ENCODE peak calls at places on chromosomes 11 and 22, in ten cellular contexts. U is DND-41, A is right lobe of liver, J is SJCRH30, O is ovary, D is astrocyte, N is heart left ventricle, T is HCT116, Z is OCI-LY7, Q is iPS DF 6.9. L is an unnamed sample.

GRCh38 chr11:8059571-8060011 is 21.4 kb upstream of the TUB start:
- DNase-seq in A (peak; percentile 41), J (no peak), U (no peak), D (no peak), Q (no peak), T (no peak), Z (no peak), O (no peak), N (no peak), L (no peak)

GRCh38 chr11:94639901-94640721 is 72.9 kb downstream of the PIWIL4 start:
- DNase-seq in D (no peak), T (peak; percentile 53), Z (no peak), U (no peak), O (no peak), A (no peak), N (no peak), J (no peak), Q (no peak), L (no peak)

GRCh38 chr11:76233936-76234703 is 27.8 kb upstream of the WNT11 start:
- DNase-seq in Q (no peak), A (peak; percentile 55), U (no peak), J (peak; percentile 64), D (peak; percentile 30), N (peak; percentile 71), Z (peak; percentile 83), T (no peak), O (peak; percentile 60), L (peak; percentile 62)

GRCh38 chr11:64007160-64007628 is 21.0 kb downstream of the OTUB1 start:
- DNase-seq in J (peak; percentile 83), O (no peak), Q (no peak), U (no peak), Z (no peak), D (no peak), N (no peak), T (no peak), A (no peak), L (no peak)

GRCh38 chr11:126352934-126353801 is 2.3 kb upstream of the ST3GAL4 start:
- DNase-seq in T (no peak), U (peak; percentile 29), Z (peak; percentile 63), D (peak; percentile 65), J (no peak), Q (no peak), A (no peak), N (no peak), O (no peak), L (no peak)

GRCh38 chr11:21861314-21861713 is 331.6 kb upstream of the ANO5 start:
- DNase-seq in Z (no peak), T (no peak), J (no peak), N (no peak), O (no peak), A (no peak), D (no peak), Q (no peak), U (no peak), L (no peak)

GRCh38 chr11:12465332-12465731 is 88.0 kb downstream of the PARVA start:
- DNase-seq in N (no peak), D (no peak), A (no peak), O (no peak), Z (no peak), Q (no peak), U (no peak), J (no peak), T (no peak), L (no peak)

GRCh38 chr22:50403701-50404101 is 60.6 kb downstream of the PPP6R2 start:
- DNase-seq in J (peak; percentile 74), U (no peak), Q (no peak), Z (no peak), N (peak; percentile 87), O (peak; percentile 23), T (no peak), D (no peak), A (peak; percentile 78), L (peak; percentile 55)

GRCh38 chr11:12167098-12167999 is 57.0 kb downstream of the MICAL2 start:
- DNase-seq in U (no peak), N (no peak), A (no peak), T (peak; percentile 95), Z (no peak), J (no peak), O (no peak), D (peak; percentile 96), Q (no peak), L (no peak)

GRCh38 chr11:104782377-104782754 is 115.9 kb downstream of the CASP12 start:
- DNase-seq in D (no peak), N (no peak), Q (no peak), O (no peak), Z (no peak), J (no peak), A (no peak), T (no peak), U (no peak), L (no peak)

GRCh38 chr11:13339196-13340153 is 61.9 kb downstream of the BMAL1 start:
- DNase-seq in N (no peak), J (peak; percentile 28), A (peak; percentile 84), Z (no peak), D (peak; percentile 98), T (no peak), U (peak; percentile 33), O (peak; percentile 22), Q (no peak), L (no peak)

GRCh38 chr22:37545703-37546435 is 14.4 kb upstream of the CDC42EP1 start:
- DNase-seq in D (peak; percentile 89), O (peak; percentile 99), J (peak; percentile 91), U (no peak), A (peak; percentile 95), N (peak; percentile 96), Q (no peak), T (no peak), Z (no peak), L (peak; percentile 85)

GRCh38 chr11:126720539-126721235 is 279.9 kb downstream of the KIRREL3 start:
- DNase-seq in O (no peak), Q (no peak), U (no peak), J (no peak), Z (no peak), N (no peak), A (no peak), D (no peak), T (no peak), L (no peak)

GRCh38 chr11:108500721-108501120 is 2.5 kb upstream of the POGLUT3 start:
- DNase-seq in U (no peak), Q (no peak), O (no peak), J (no peak), A (no peak), Z (no peak), T (no peak), D (no peak), N (no peak), L (no peak)

GRCh38 chr11:18299724-18300123 is 22.2 kb downstream of the HPS5 start:
- DNase-seq in A (no peak), J (no peak), D (no peak), N (no peak), Z (no peak), U (no peak), O (no peak), T (no peak), Q (no peak), L (no peak)
- H3K27ac ChIP-seq in A (no peak overlapping the region), J (no peak overlapping the region), D (no peak overlapping the region), N (no peak overlapping the region), Z (no peak overlapping the region), U (no peak overlapping the region), O (no peak overlapping the region), T (no peak overlapping the region), Q (no peak overlapping the region), L (no peak overlapping the region)

GRCh38 chr11:9138612-9139579 is 47.5 kb upstream of the SCUBE2 start:
- DNase-seq in J (no peak), O (peak; percentile 38), Z (no peak), N (no peak), U (peak; percentile 21), A (no peak), T (peak; percentile 75), Q (no peak), D (peak; percentile 89), L (peak; percentile 34)
- H3K27ac ChIP-seq in J (no peak overlapping the region), O (no peak overlapping the region), Z (no peak overlapping the region), N (no peak overlapping the region), U (no peak overlapping the region), A (peak overlapping the region; percentile 33), T (peak overlapping the region; percentile 75), Q (no peak overlapping the region), D (peak overlapping the region; percentile 19), L (peak overlapping the region; percentile 68)

GRCh38 chr11:28537822-28538221 is 429.6 kb downstream of the METTL15 start:
- DNase-seq in D (no peak), U (no peak), Z (no peak), Q (no peak), T (no peak), O (no peak), A (no peak), J (no peak), N (no peak), L (no peak)
- H3K27ac ChIP-seq in D (no peak overlapping the region), U (no peak overlapping the region), Z (no peak overlapping the region), Q (no peak overlapping the region), T (no peak overlapping the region), O (no peak overlapping the region), A (no peak overlapping the region), J (no peak overlapping the region), N (no peak overlapping the region), L (no peak overlapping the region)

DNA sequence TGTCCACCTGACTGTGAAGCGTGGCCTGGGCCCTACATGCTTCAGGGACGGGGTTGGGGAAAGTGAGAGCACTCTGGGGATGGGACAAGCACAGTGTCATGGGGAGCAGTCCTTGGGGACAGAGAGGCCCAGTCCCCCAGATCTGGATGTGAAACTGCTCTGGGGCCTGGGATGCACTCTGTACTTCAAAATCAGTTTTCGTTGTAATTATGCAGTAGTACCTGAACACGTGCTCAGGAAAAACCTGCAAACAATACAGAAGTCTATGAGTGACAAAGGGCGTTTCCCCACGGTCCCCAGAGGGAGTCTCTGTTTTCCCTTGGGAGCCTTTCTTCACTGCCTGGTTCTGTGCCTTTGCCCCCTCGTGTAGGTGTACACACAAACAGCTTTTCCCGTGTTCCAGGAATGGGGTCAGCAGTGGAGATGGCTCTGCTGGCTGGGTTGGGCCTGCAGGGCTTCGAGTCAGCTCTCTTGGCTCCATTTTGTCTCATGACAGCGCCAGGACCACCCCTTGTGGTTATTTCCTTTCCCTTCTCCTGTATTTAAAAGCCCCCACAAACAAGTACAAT is 5.2 kb upstream of the TNFRSF13C start:
- DNase-seq in A (no peak), O (no peak), U (no peak), Q (no peak), D (no peak), Z (peak; percentile 86), J (no peak), N (no peak), T (no peak), L (no peak)
- H3K27ac ChIP-seq in A (no peak overlapping the region), O (no peak overlapping the region), U (no peak overlapping the region), Q (no peak overlapping the region), D (no peak overlapping the region), Z (peak overlapping the region; percentile 91), J (no peak overlapping the region), N (no peak overlapping the region), T (no peak overlapping the region), L (no peak overlapping the region)

GRCh38 chr22:47100646-47101045 is 338.2 kb downstream of the TBC1D22A start:
- DNase-seq in T (no peak), N (no peak), Z (no peak), U (no peak), J (no peak), D (no peak), Q (no peak), A (no peak), O (no peak), L (no peak)
- H3K27ac ChIP-seq in T (no peak overlapping the region), N (no peak overlapping the region), Z (no peak overlapping the region), U (no peak overlapping the region), J (no peak overlapping the region), D (no peak overlapping the region), Q (no peak overlapping the region), A (no peak overlapping the region), O (no peak overlapping the region), L (no peak overlapping the region)

L was measured in tibial nerve.